ENCODE peak calls at places on chromosomes 11 and 22, in five cellular contexts. K is tibial artery, T is ovary, Q is aorta, O is mammary epithelial cell. F is an unnamed sample.

GRCh38 chr11:3642071-3642951 is 519 bp upstream of the ART5 start:
- DNase-seq in K (peak; percentile 75), T (peak; percentile 93), Q (peak; percentile 77), O (peak; percentile 61), F (no peak)

GRCh38 chr22:37235897-37236607 is 8.0 kb downstream of the RAC2 start:
- DNase-seq in K (no peak), T (no peak), Q (peak; percentile 17), O (no peak), F (no peak)

GRCh38 chr11:74522776-74523175 is 29.3 kb upstream of the LIPT2 start:
- DNase-seq in K (no peak), T (no peak), Q (no peak), O (no peak), F (no peak)

GRCh38 chr11:118878187-118878586 is 5.5 kb upstream of the CXCR5 start:
- DNase-seq in K (no peak), T (no peak), Q (no peak), O (no peak), F (no peak)

GRCh38 chr22:26502688-26503561 is 9.3 kb downstream of the TFIP11 start:
- DNase-seq in K (no peak), T (no peak), Q (peak; percentile 60), O (peak; percentile 20), F (no peak)

GRCh38 chr11:37459430-37459829 is 861.4 kb upstream of the RAG2 start:
- DNase-seq in K (no peak), T (no peak), Q (no peak), O (no peak), F (no peak)

GRCh38 chr22:30943368-30943767 is 25.2 kb downstream of the MORC2 start:
- DNase-seq in K (no peak), T (no peak), Q (no peak), O (no peak), F (no peak)

GRCh38 chr22:48099671-48100070 is 1337.2 kb downstream of the TBC1D22A start:
- DNase-seq in K (no peak), T (no peak), Q (no peak), O (no peak), F (no peak)

GRCh38 chr11:113255096-113255495 is 59.3 kb upstream of the TTC12 start:
- DNase-seq in K (no peak), T (no peak), Q (no peak), O (peak; percentile 27), F (no peak)

GRCh38 chr11:70029115-70029830 is 48.8 kb upstream of the ANO1 start:
- DNase-seq in K (no peak), T (no peak), Q (no peak), O (no peak), F (no peak)

GRCh38 chr11:23370580-23371275 is 510.5 kb upstream of the CCDC179 start:
- DNase-seq in K (no peak), T (no peak), Q (no peak), O (peak; percentile 90), F (peak; percentile 68)

GRCh38 chr11:123231263-123231662 is 36.2 kb upstream of the CLMP start:
- DNase-seq in K (no peak), T (no peak), Q (no peak), O (no peak), F (no peak)

GRCh38 chr11:59197990-59198389 is 14.7 kb downstream of the MPEG1 start:
- DNase-seq in K (peak; percentile 68), T (peak; percentile 60), Q (peak; percentile 94), O (no peak), F (no peak)

GRCh38 chr11:133821776-133822175 is 23.5 kb downstream of the SPATA19 start:
- DNase-seq in K (no peak), T (no peak), Q (no peak), O (no peak), F (no peak)

GRCh38 chr11:72599325-72600117 is 74.7 kb downstream of the PDE2A start:
- DNase-seq in K (no peak), T (no peak), Q (no peak), O (no peak), F (no peak)

GRCh38 chr11:17473071-17473744 is 3.4 kb downstream of the ABCC8 start:
- DNase-seq in K (no peak), T (no peak), Q (no peak), O (peak; percentile 11), F (no peak)

GRCh38 chr11:78250099-78250498 is 61.4 kb downstream of the USP35 start:
- DNase-seq in K (no peak), T (no peak), Q (no peak), O (no peak), F (no peak)

GRCh38 chr22:39276461-39277134 is 31.8 kb upstream of the PDGFB start:
- DNase-seq in K (no peak), T (no peak), Q (no peak), O (no peak), F (no peak)

GRCh38 chr11:129023968-129024676 is 81.5 kb upstream of the TP53AIP1 start:
- DNase-seq in K (no peak), T (no peak), Q (peak; percentile 44), O (peak; percentile 91), F (peak; percentile 86)

GRCh38 chr22:35425971-35426800 is 26.2 kb downstream of the MCM5 start:
- DNase-seq in K (no peak), T (no peak), Q (no peak), O (no peak), F (no peak)

GRCh38 chr11:26710489-26710888 is 11.4 kb downstream of the SLC5A12 start:
- DNase-seq in K (no peak), T (no peak), Q (no peak), O (no peak), F (no peak)

GRCh38 chr11:116835791-116836647 is 1.4 kb downstream of the APOA1 start:
- DNase-seq in K (peak; percentile 83), T (peak; percentile 99), Q (peak; percentile 91), O (peak; percentile 85), F (no peak)

GRCh38 chr11:116835042-116835772 is 2.2 kb downstream of the APOA1 start:
- DNase-seq in K (no peak), T (no peak), Q (no peak), O (no peak), F (no peak)

GRCh38 chr11:116838321-116839084 is 1.1 kb upstream of the APOA1 start:
- DNase-seq in K (no peak), T (no peak), Q (no peak), O (no peak), F (no peak)

GRCh38 chr11:116837231-116838091 is at the start of gene APOA1:
- DNase-seq in K (no peak), T (peak; percentile 57), Q (no peak), O (no peak), F (no peak)

DNA sequence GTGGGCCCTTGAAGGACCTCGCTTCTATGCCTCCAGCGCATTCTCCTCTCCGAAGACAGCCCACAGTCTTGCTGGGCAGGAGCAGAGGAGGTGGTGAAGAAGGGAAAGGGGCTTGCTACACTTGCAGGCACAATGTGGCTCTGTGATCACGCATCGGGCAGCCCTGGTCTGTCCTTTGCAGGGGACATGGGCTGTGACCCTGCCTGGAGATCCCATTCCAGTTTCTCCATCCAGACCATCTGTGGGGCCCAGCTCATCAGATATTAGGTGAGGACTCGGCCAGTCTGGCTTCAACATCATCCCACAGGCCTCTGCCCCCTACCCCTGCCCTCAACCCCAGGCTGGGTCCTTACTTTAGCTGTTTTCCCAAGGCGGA is 786 bp downstream of the APOA1 start:
- DNase-seq in K (no peak), T (no peak), Q (no peak), O (no peak), F (no peak)
- H3K27ac ChIP-seq in K (no peak overlapping the region), T (peak overlapping the region; percentile 80), Q (no peak overlapping the region), O (no peak overlapping the region), F (no peak overlapping the region)

GRCh38 chr11:64227405-64227956 is 1.4 kb downstream of the NUDT22 start:
- DNase-seq in K (no peak), T (no peak), Q (no peak), O (peak; percentile 45), F (no peak)
- H3K27ac ChIP-seq in K (peak overlapping the region; percentile 81), T (peak overlapping the region; percentile 62), Q (no peak overlapping the region), O (no peak overlapping the region), F (peak overlapping the region; percentile 66)

GRCh38 chr11:12815931-12816494 is 141.8 kb downstream of the TEAD1 start:
- DNase-seq in K (no peak), T (no peak), Q (no peak), O (no peak), F (no peak)
- H3K27ac ChIP-seq in K (no peak overlapping the region), T (peak overlapping the region; percentile 79), Q (no peak overlapping the region), O (no peak overlapping the region), F (no peak overlapping the region)

GRCh38 chr11:12009617-12010321 is 1.3 kb upstream of the DKK3 start:
- DNase-seq in K (no peak), T (no peak), Q (no peak), O (no peak), F (no peak)

GRCh38 chr11:12007230-12007593 is 1.2 kb downstream of the DKK3 start:
- DNase-seq in K (no peak), T (no peak), Q (no peak), O (peak; percentile 45), F (no peak)

GRCh38 chr11:12006552-12007229 is 1.7 kb downstream of the DKK3 start:
- DNase-seq in K (no peak), T (no peak), Q (no peak), O (no peak), F (no peak)

GRCh38 chr11:12008790-12009616 is 577 bp upstream of the DKK3 start:
- DNase-seq in K (no peak), T (peak; percentile 63), Q (peak; percentile 78), O (peak; percentile 36), F (no peak)

DNA sequence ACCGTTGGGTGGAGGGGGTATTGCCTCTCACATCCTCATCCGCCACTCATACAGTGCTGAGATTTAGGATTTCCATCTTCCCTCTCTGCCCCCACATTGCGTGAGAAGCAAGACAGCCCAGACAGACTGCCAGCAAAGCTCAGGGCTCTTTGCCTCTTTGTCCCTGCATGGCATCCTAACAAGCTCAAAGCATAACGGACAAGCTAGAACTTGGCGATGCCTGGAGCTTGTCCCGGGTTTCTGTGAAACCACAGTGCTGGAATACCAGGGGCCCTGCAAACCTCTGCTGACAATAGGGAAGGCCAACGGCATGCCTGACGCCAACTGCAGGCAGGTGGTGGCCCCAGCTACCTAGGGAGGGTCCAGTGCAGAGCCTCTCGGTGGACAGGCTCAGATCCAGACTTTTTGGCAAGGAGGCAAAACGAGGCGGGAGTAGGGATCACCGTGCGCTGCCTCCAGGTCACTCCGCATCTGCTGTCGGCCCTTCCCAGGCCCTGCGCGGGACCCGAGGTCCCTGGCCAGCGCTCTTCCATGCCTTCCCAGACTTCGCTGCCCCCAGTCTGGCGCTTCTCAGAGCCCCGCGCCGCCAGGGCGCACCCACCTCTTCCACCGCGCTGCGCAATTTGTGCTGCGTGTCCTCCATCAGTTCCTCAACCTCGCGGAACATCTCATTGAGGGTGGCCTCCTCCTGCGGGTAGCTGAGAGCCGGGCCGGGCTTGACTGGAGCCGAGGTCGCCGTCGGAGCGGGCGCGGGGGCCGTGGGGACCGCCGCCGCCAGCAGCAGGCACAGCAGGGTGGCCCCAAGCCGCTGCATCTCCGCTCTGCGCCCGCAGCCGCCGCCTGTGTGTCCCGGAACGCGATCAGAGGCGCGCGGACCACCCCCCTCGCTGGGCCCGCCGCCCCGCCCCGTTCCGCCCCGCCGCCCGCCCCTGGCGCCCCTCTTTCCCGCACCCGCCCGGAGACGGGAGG is at the start of gene DKK3:
- DNase-seq in K (no peak), T (peak; percentile 42), Q (no peak), O (peak; percentile 88), F (peak; percentile 20)
- H3K27ac ChIP-seq in K (peak within 1 kb of the TSS; percentile 81), T (no peak within 1 kb of the TSS), Q (peak within 1 kb of the TSS; percentile 76), O (peak within 1 kb of the TSS; percentile 69), F (peak within 1 kb of the TSS; percentile 29)

DNA sequence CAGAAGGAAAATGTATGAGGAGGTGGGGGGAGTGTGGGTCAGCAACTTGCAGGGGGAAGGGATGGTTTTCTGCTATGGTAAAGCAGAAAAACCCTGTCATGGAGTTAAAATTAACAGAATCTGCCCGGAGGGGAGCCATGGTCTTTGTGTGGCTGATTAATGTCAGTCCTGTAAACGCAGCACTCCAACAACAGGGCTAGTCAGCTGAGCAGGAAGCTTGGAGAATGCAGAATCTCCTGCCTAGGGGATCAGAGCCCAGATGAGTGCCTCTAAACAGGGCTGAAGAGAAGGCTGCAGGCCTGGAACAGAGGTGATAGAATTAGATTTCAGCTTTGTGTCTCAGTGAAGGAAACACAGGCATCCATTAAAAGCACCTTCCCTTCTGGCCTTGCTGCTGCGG is 140.9 kb upstream of the MTNR1B start:
- DNase-seq in K (no peak), T (no peak), Q (no peak), O (no peak), F (no peak)
- H3K27ac ChIP-seq in K (no peak overlapping the region), T (no peak overlapping the region), Q (no peak overlapping the region), O (no peak overlapping the region), F (no peak overlapping the region)